ENCODE peak calls at places on chromosomes 16 and 17, in nine cellular contexts. N is colonic mucosa; H is effector memory CD4-positive, alpha-beta T cell; V is WERI-Rb-1; S is psoas muscle; Q is H1; J is heart right ventricle; X is left ventricle myocardium inferior; B is CD4-positive, CD25-positive, alpha-beta regulatory T cell. R is an unnamed sample. For H3K27me3 and H3K36me3, the result is how much of the 10 kb centered on the place peaks cover.

GRCh38 chr17:44159519-44160210 is 10.8 kb upstream of the ASB16 start:
- DNase-seq in X (no peak), V (no peak), B (peak), H (peak), N (no peak), J (no peak), Q (no peak), S (no peak), R (no peak)

GRCh38 chr17:63516910-63517824 is 6.0 kb upstream of the KCNH6 start:
- DNase-seq in V (no peak), B (no peak), H (no peak), J (no peak), Q (no peak), N (no peak), X (no peak), S (no peak), R (no peak)

GRCh38 chr16:23920899-23921298 is 85.1 kb downstream of the PRKCB start:
- DNase-seq in X (no peak), J (no peak), V (no peak), B (no peak), Q (no peak), S (no peak), N (no peak), H (no peak), R (no peak)

GRCh38 chr17:17206149-17206912 is at the start of gene PLD6:
- DNase-seq in Q (no peak), B (peak), S (peak), N (peak), V (peak), H (peak), X (peak), J (peak), R (peak)

GRCh38 chr16:59573528-59574271 is 839.6 kb upstream of the GOT2 start:
- DNase-seq in X (no peak), B (no peak), H (no peak), Q (no peak), S (no peak), N (no peak), V (no peak), J (no peak), R (no peak)

GRCh38 chr16:69316595-69317034 is 5.5 kb downstream of the VPS4A start:
- DNase-seq in V (no peak), X (no peak), Q (no peak), N (no peak), S (peak), B (no peak), H (no peak), J (no peak), R (no peak)

GRCh38 chr16:19960183-19960582 is 75.5 kb upstream of the GPRC5B start:
- DNase-seq in Q (no peak), X (no peak), N (no peak), J (no peak), B (no peak), V (no peak), S (no peak), H (no peak), R (no peak)

GRCh38 chr17:4932756-4933155 is 679 bp downstream of the GP1BA start:
- DNase-seq in H (no peak), S (peak), Q (no peak), J (no peak), N (no peak), X (no peak), V (no peak), B (no peak), R (no peak)

GRCh38 chr17:67390646-67391480 is 13.8 kb downstream of the PITPNC1 start:
- DNase-seq in J (peak), H (peak), B (peak), N (no peak), V (peak), S (no peak), X (no peak), Q (no peak), R (no peak)

GRCh38 chr16:27511657-27512056 is 38.1 kb downstream of the GTF3C1 start:
- DNase-seq in Q (no peak), N (no peak), B (no peak), S (peak), X (peak), V (no peak), J (peak), H (no peak), R (no peak)

GRCh38 chr16:3356118-3356517 is 429 bp downstream of the OR2C1 start:
- DNase-seq in S (no peak), N (no peak), X (no peak), J (no peak), B (no peak), H (no peak), V (no peak), Q (no peak), R (no peak)
- H3K4me3 ChIP-seq in S (no peak), N (no peak), X (no peak), J (no peak), B (no peak), H (no peak), V (no peak), Q (no peak), R (no peak)

GRCh38 chr17:79148584-79148983 is 74.0 kb downstream of the ENGASE start:
- DNase-seq in S (no peak), B (no peak), Q (no peak), X (no peak), N (no peak), H (no peak), J (no peak), V (no peak), R (no peak)
- H3K27me3 ChIP-seq in S (under half), B (under half), Q (under half), X (half or more), N (under half), H (under half), J (under half), V (under half), R (under half)

DNA sequence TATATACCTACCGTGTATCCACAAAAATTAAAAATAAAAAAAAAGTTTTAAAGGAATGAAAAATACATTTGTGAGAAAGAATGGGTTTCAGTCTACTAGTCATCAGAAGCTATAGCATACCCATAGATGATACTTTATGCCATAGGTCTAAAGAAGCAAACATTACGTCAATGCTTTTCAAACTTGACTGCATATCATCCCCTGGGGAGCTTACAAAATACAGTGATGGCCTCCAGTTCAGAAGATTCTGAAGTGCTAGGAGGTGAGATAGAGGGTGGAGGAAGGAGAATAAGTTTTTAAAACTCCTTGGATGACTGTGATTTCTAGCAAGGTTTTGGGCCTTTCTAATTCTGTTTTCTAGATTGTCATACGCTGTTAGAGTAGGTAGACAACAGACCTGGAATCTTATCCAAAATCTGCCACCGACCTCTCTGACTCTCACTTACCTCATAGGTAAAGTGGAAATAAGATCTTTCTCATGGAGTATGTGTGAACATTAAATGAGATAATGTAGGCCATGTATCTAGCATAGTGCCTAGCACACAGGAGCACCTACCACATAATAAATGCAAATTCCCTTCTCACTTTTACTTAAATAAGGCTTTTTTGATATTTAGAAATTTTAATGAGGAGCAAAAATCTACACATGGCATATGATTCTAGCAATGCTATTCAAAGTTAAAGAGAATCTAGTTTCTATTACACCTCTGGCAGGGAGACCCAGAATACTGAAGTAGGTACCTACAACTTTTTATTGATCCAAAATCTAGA is 12.4 kb downstream of the MMD start:
- DNase-seq in N (no peak), B (no peak), Q (no peak), X (no peak), J (no peak), H (no peak), V (no peak), S (no peak), R (no peak)
- H3K36me3 ChIP-seq in N (under half), B (half or more), Q (half or more), X (half or more), J (under half), H (under half), V (half or more), S (under half), R (under half)

GRCh38 chr17:74751210-74751529 is 2.7 kb downstream of the NHERF1 start:
- DNase-seq in V (no peak), S (no peak), X (no peak), H (no peak), Q (no peak), N (no peak), J (no peak), B (no peak), R (no peak)
- H3K4me3 ChIP-seq in V (no peak), S (no peak), X (peak), H (peak), Q (no peak), N (peak), J (no peak), B (peak), R (no peak)